ENCODE peak calls at places on chromosomes 3 and 15, in six cellular contexts. Y is H9, I is H1, R is IMR-90, B is neuronal stem cell, G is mesenchymal stem cell. Q is an unnamed sample.

GRCh38 chr3:183027276-183027675 is 46.9 kb upstream of the DCUN1D1 start:
- DNase-seq in Y (no peak), I (no peak), R (peak), B (no peak), G (no peak), Q (no peak)

GRCh38 chr15:94282269-94283250 is 51.2 kb downstream of the MCTP2 start:
- DNase-seq in Y (no peak), I (no peak), R (no peak), B (no peak), G (no peak), Q (no peak)

GRCh38 chr3:52132930-52133329 is 21.3 kb downstream of the POC1A start:
- DNase-seq in Y (no peak), I (no peak), R (no peak), B (no peak), G (no peak), Q (no peak)

GRCh38 chr3:56629044-56629443 is 54.0 kb downstream of the TASOR start:
- DNase-seq in Y (no peak), I (no peak), R (no peak), B (no peak), G (no peak), Q (no peak)

GRCh38 chr3:170726976-170727661 is 141.2 kb upstream of the SLC7A14 start:
- DNase-seq in Y (no peak), I (no peak), R (peak), B (no peak), G (peak), Q (peak)

GRCh38 chr3:111669926-111670630 is 74.9 kb upstream of the ZBED2 start:
- DNase-seq in Y (no peak), I (no peak), R (peak), B (no peak), G (peak), Q (peak)

GRCh38 chr3:60720696-60721228 is 530.5 kb downstream of the FHIT start:
- DNase-seq in Y (no peak), I (no peak), R (no peak), B (no peak), G (no peak), Q (no peak)

GRCh38 chr3:149566296-149566945 is 91.4 kb downstream of the WWTR1 start:
- DNase-seq in Y (no peak), I (no peak), R (peak), B (no peak), G (peak), Q (no peak)

GRCh38 chr3:134922866-134923265 is 127.8 kb downstream of the EPHB1 start:
- DNase-seq in Y (no peak), I (no peak), R (no peak), B (no peak), G (no peak), Q (no peak)

GRCh38 chr3:126439968-126440708 is 35.6 kb downstream of the ZXDC start:
- DNase-seq in Y (peak), I (no peak), R (no peak), B (no peak), G (no peak), Q (no peak)

GRCh38 chr15:62909257-62909656 is 133.3 kb upstream of the TPM1 start:
- DNase-seq in Y (no peak), I (no peak), R (no peak), B (no peak), G (no peak), Q (no peak)

GRCh38 chr3:188635258-188636038 is 481.5 kb downstream of the LPP start:
- DNase-seq in Y (no peak), I (no peak), R (peak), B (no peak), G (peak), Q (no peak)

GRCh38 chr3:146653978-146654377 is 48.8 kb upstream of the PLSCR5 start:
- DNase-seq in Y (peak), I (no peak), R (no peak), B (no peak), G (no peak), Q (no peak)

GRCh38 chr3:188207941-188208750 is 54.2 kb downstream of the LPP start:
- DNase-seq in Y (peak), I (peak), R (no peak), B (no peak), G (peak), Q (no peak)

GRCh38 chr3:177306252-177306651 is 109.0 kb upstream of the TBL1XR1 start:
- DNase-seq in Y (no peak), I (no peak), R (peak), B (no peak), G (no peak), Q (no peak)

GRCh38 chr15:95639208-95639607 is 691.3 kb upstream of the NR2F2 start:
- DNase-seq in Y (no peak), I (no peak), R (no peak), B (no peak), G (no peak), Q (no peak)

GRCh38 chr15:95630683-95631082 is 699.8 kb upstream of the NR2F2 start:
- DNase-seq in Y (no peak), I (no peak), R (no peak), B (no peak), G (no peak), Q (no peak)

GRCh38 chr15:95635666-95636065 is 694.8 kb upstream of the NR2F2 start:
- DNase-seq in Y (no peak), I (no peak), R (no peak), B (no peak), G (no peak), Q (no peak)

DNA sequence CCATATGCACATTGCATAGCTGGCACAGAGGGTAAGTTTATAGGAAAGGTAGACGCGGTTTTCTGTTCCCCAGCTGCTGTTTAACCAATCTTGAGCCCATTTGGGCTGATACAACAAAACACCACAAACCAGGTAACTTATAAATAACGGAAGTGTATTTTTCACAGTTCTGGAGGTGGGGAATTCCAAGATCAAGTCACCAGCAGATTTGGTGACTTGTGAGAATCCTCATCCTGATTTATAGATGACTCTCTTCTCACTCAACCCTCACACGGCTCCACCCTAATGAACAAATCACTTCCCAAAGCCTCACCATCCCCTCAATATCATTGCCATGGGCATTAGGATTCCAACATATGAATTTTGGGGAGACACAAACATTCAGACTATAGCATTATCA is 694.4 kb upstream of the NR2F2 start:
- DNase-seq in Y (no peak), I (no peak), R (no peak), B (no peak), G (no peak), Q (no peak)
- H3K14ac ChIP-seq in Y (no peak), I (no peak), R (no peak), B (no peak), G (no peak), Q (no peak)

GRCh38 chr3:129611446-129611800 is 4.9 kb upstream of the PLXND1 start:
- DNase-seq in Y (no peak), I (no peak), R (no peak), B (no peak), G (no peak), Q (no peak)
- H3K14ac ChIP-seq in Y (peak), I (no peak), R (peak), B (no peak), G (no peak), Q (peak)

GRCh38 chr15:40459391-40460015 is 11.3 kb upstream of the CHST14 start:
- DNase-seq in Y (no peak), I (no peak), R (no peak), B (no peak), G (no peak), Q (no peak)
- H3K14ac ChIP-seq in Y (no peak), I (no peak), R (no peak), B (no peak), G (no peak), Q (no peak)

GRCh38 chr3:14846481-14846880 is 27.7 kb downstream of the FGD5 start:
- DNase-seq in Y (no peak), I (no peak), R (no peak), B (no peak), G (no peak), Q (no peak)
- H3K14ac ChIP-seq in Y (peak), I (no peak), R (no peak), B (no peak), G (no peak), Q (no peak)

GRCh38 chr3:33402936-33403335 is 37.3 kb downstream of the UBP1 start:
- DNase-seq in Y (no peak), I (no peak), R (no peak), B (no peak), G (no peak), Q (peak)
- H3K14ac ChIP-seq in Y (no peak), I (no peak), R (no peak), B (no peak), G (no peak), Q (no peak)

GRCh38 chr3:105157766-105158085 is 209.0 kb upstream of the ALCAM start:
- DNase-seq in Y (no peak), I (no peak), R (no peak), B (no peak), G (no peak), Q (peak)
- H3K14ac ChIP-seq in Y (peak), I (no peak), R (no peak), B (no peak), G (no peak), Q (no peak)

GRCh38 chr15:87959658-87960057 is 296.9 kb downstream of the NTRK3 start:
- DNase-seq in Y (no peak), I (no peak), R (no peak), B (no peak), G (no peak), Q (no peak)
- H3K14ac ChIP-seq in Y (no peak), I (no peak), R (no peak), B (no peak), G (no peak), Q (no peak)

GRCh38 chr15:74722591-74722990 is 2.7 kb downstream of the CYP1A1 start:
- DNase-seq in Y (no peak), I (no peak), R (no peak), B (no peak), G (no peak), Q (no peak)
- H3K14ac ChIP-seq in Y (no peak), I (no peak), R (no peak), B (no peak), G (no peak), Q (no peak)

GRCh38 chr3:197577366-197578074 is 21.8 kb upstream of the BDH1 start:
- DNase-seq in Y (no peak), I (no peak), R (no peak), B (no peak), G (no peak), Q (no peak)
- H3K14ac ChIP-seq in Y (no peak), I (no peak), R (no peak), B (no peak), G (no peak), Q (no peak)

Q was measured in trophoblast cell.